ENCODE peak calls at places on chromosomes 3 and 15, in nine cellular contexts. Y is stimulated activated naive CD4-positive, alpha-beta T cell; O is RCC 7860; P is esophagus muscularis mucosa; N is cardiac muscle cell; U is GM04504; V is astrocyte of the spinal cord; M is EL; B is suprapubic skin. X is an unnamed sample.

GRCh38 chr3:144053121-144053520 is 81.5 kb downstream of the DIPK2A start:
- DNase-seq in Y (no peak), O (no peak), P (no peak), N (no peak), U (peak), V (peak), M (peak), B (no peak), X (peak)

GRCh38 chr3:152202976-152203626 is 65.6 kb upstream of the MBNL1 start:
- DNase-seq in Y (no peak), O (no peak), P (no peak), N (no peak), U (no peak), V (no peak), M (no peak), B (no peak), X (no peak)

GRCh38 chr3:187616307-187616939 is 53.8 kb downstream of the SST start:
- DNase-seq in Y (peak), O (peak), P (no peak), N (peak), U (peak), V (peak), M (peak), B (no peak), X (peak)

GRCh38 chr3:73258057-73258456 is 196.6 kb downstream of the EBLN2 start:
- DNase-seq in Y (no peak), O (no peak), P (no peak), N (no peak), U (no peak), V (no peak), M (no peak), B (no peak), X (no peak)

GRCh38 chr3:170477395-170477794 is 58.7 kb downstream of the CLDN11 start:
- DNase-seq in Y (no peak), O (no peak), P (no peak), N (no peak), U (no peak), V (no peak), M (no peak), B (no peak), X (no peak)

GRCh38 chr3:174287601-174288180 is 571.4 kb upstream of the NAALADL2 start:
- DNase-seq in Y (no peak), O (no peak), P (no peak), N (no peak), U (no peak), V (no peak), M (no peak), B (no peak), X (no peak)

GRCh38 chr15:30062881-30063280 is 19.9 kb upstream of the GOLGA8J start:
- DNase-seq in Y (no peak), O (peak), P (no peak), N (no peak), U (no peak), V (peak), M (peak), B (no peak), X (no peak)

GRCh38 chr3:106176734-106177133 is 307.9 kb upstream of the CBLB start:
- DNase-seq in Y (peak), O (no peak), P (no peak), N (no peak), U (no peak), V (peak), M (no peak), B (no peak), X (no peak)

GRCh38 chr15:57560976-57561711 is 30.6 kb upstream of the MYZAP start:
- DNase-seq in Y (peak), O (peak), P (no peak), N (peak), U (peak), V (peak), M (peak), B (peak), X (no peak)

GRCh38 chr3:125679258-125679657 is 84.0 kb upstream of the OSBPL11 start:
- DNase-seq in Y (no peak), O (no peak), P (no peak), N (no peak), U (no peak), V (no peak), M (no peak), B (no peak), X (no peak)

GRCh38 chr3:13308406-13308805 is 111.7 kb downstream of the NUP210 start:
- DNase-seq in Y (no peak), O (peak), P (no peak), N (peak), U (no peak), V (peak), M (peak), B (no peak), X (no peak)

GRCh38 chr3:58874795-58875194 is 175.0 kb downstream of the CFAP20DC start:
- DNase-seq in Y (no peak), O (peak), P (no peak), N (no peak), U (no peak), V (peak), M (peak), B (no peak), X (no peak)

GRCh38 chr3:98188553-98188952 is 22.1 kb downstream of the OR5H15 start:
- DNase-seq in Y (no peak), O (no peak), P (no peak), N (peak), U (no peak), V (no peak), M (peak), B (no peak), X (no peak)

GRCh38 chr3:134002326-134002725 is 27.4 kb downstream of the SLCO2A1 start:
- DNase-seq in Y (no peak), O (peak), P (no peak), N (no peak), U (peak), V (peak), M (peak), B (no peak), X (peak)

GRCh38 chr15:76185716-76186115 is 125.6 kb downstream of the ETFA start:
- DNase-seq in Y (no peak), O (peak), P (no peak), N (peak), U (no peak), V (peak), M (peak), B (no peak), X (no peak)

GRCh38 chr3:113602256-113602655 is 69.9 kb downstream of the SIDT1 start:
- DNase-seq in Y (no peak), O (no peak), P (no peak), N (no peak), U (no peak), V (no peak), M (no peak), B (no peak), X (no peak)

GRCh38 chr15:39998511-39998910 is 40.5 kb downstream of the SRP14 start:
- DNase-seq in Y (no peak), O (no peak), P (no peak), N (no peak), U (no peak), V (no peak), M (no peak), B (no peak), X (no peak)

GRCh38 chr15:62306851-62307504 is 141.9 kb upstream of the C2CD4B start:
- DNase-seq in Y (no peak), O (peak), P (no peak), N (peak), U (peak), V (peak), M (peak), B (no peak), X (peak)

GRCh38 chr3:186138272-186138981 is 29.5 kb upstream of the ETV5 start:
- DNase-seq in Y (no peak), O (no peak), P (no peak), N (no peak), U (no peak), V (no peak), M (no peak), B (no peak), X (no peak)

GRCh38 chr3:56342475-56342874 is 125.8 kb downstream of the ERC2 start:
- DNase-seq in Y (no peak), O (no peak), P (no peak), N (no peak), U (no peak), V (no peak), M (no peak), B (no peak), X (no peak)

X was measured in AG09319.